ENCODE peak calls at places on chromosomes 5 and 9, in seven cellular contexts. U is posterior vena cava; D is activated CD4-positive, alpha-beta T cell treated with anti-CD3 and anti-CD28 coated beads, Interleukin-2, amount 10 ng/mL, durations not matched to agents 7 days and 5 days; L is mucosa of descending colon; T is GM13977; M is WTC11; P is stimulated activated CD4-positive, alpha-beta T cell treated with anti-CD3 and anti-CD28 coated beads, Interleukin-12 subunit alpha, Interleukin-12 subunit beta, amount 100 ng/mL, for 4 hours. Q is an unnamed sample.

GRCh38 chr5:153896701-153897100 is 142.0 kb downstream of the FAM114A2 start:
- DNase-seq in U (no peak), D (no peak), L (no peak), T (peak), M (no peak), P (no peak), Q (peak)

GRCh38 chr9:92242115-92242778 is 51.2 kb downstream of the IARS1 start:
- DNase-seq in U (no peak), D (no peak), L (no peak), T (no peak), M (no peak), P (no peak), Q (no peak)

GRCh38 chr9:30773427-30773826 is 1611.0 kb upstream of the ACO1 start:
- DNase-seq in U (no peak), D (no peak), L (peak), T (no peak), M (no peak), P (no peak), Q (no peak)

GRCh38 chr5:93070938-93071337 is 510.1 kb downstream of the NR2F1-AS1 start:
- DNase-seq in U (no peak), D (no peak), L (no peak), T (no peak), M (no peak), P (no peak), Q (no peak)

GRCh38 chr9:89542461-89543021 is 44.6 kb upstream of the SEMA4D start:
- DNase-seq in U (no peak), D (no peak), L (no peak), T (no peak), M (no peak), P (no peak), Q (no peak)

GRCh38 chr5:10580531-10581423 is 16.9 kb downstream of the ANKRD33B start:
- DNase-seq in U (no peak), D (no peak), L (peak), T (no peak), M (no peak), P (no peak), Q (no peak)

GRCh38 chr5:155616779-155617392 is 603.3 kb downstream of the KIF4B start:
- DNase-seq in U (no peak), D (peak), L (no peak), T (peak), M (peak), P (peak), Q (peak)

GRCh38 chr9:134325096-134325812 is 1.0 kb upstream of the RXRA start:
- DNase-seq in U (peak), D (no peak), L (peak), T (peak), M (peak), P (peak), Q (no peak)

Q was measured in GM12892.